ENCODE peak calls at places on chromosomes 7 and 10, in five cellular contexts. G is activated CD8-positive, alpha-beta memory T cell treated with anti-CD3 and anti-CD28 coated beads, Interleukin-2, amount 10 ng/mL, durations not matched to agents 7 days and 5 days; K is RPMI7951; F is endothelial cell; E is EL. R is an unnamed sample.

GRCh38 chr10:3516626-3517255 is 268.3 kb downstream of the KLF6 start:
- DNase-seq in G (no peak), K (peak; percentile 48), F (no peak), E (no peak), R (no peak)

GRCh38 chr10:52337225-52337624 is 23.1 kb downstream of the DKK1 start:
- DNase-seq in G (no peak), K (no peak), F (no peak), E (no peak), R (no peak)

GRCh38 chr7:102925962-102926825 is 13.4 kb downstream of the LRRC17 start:
- DNase-seq in G (no peak), K (no peak), F (no peak), E (peak; percentile 33), R (no peak)

GRCh38 chr7:152709307-152710133 is 33.6 kb upstream of the XRCC2 start:
- DNase-seq in G (no peak), K (peak; percentile 63), F (no peak), E (peak; percentile 29), R (no peak)

GRCh38 chr7:85150624-85151023 is 36.2 kb downstream of the SEMA3D start:
- DNase-seq in G (no peak), K (no peak), F (no peak), E (no peak), R (no peak)

GRCh38 chr10:23981520-23982309 is 227.2 kb upstream of the KIAA1217 start:
- DNase-seq in G (no peak), K (no peak), F (no peak), E (no peak), R (no peak)

GRCh38 chr7:25857376-25858067 is 294.5 kb upstream of the NFE2L3 start:
- DNase-seq in G (no peak), K (peak; percentile 75), F (peak; percentile 48), E (no peak), R (no peak)

GRCh38 chr10:12534824-12535223 is 185.5 kb downstream of the CAMK1D start:
- DNase-seq in G (no peak), K (peak; percentile 44), F (no peak), E (peak; percentile 60), R (no peak)

GRCh38 chr7:52498319-52498718 is 537.1 kb upstream of the POM121L12 start:
- DNase-seq in G (no peak), K (no peak), F (no peak), E (no peak), R (no peak)

GRCh38 chr7:102473271-102473991 is 5.3 kb downstream of the POLR2J start:
- DNase-seq in G (peak; percentile 39), K (no peak), F (no peak), E (no peak), R (no peak)